ENCODE peak calls at places on chromosomes 6 and 20, in eight cellular contexts. One of them, this sample, is unnamed.

GRCh38 chr6:31009731-31010130 is 543 bp upstream of the MUC22 start:
- DNase-seq in right atrium auricular region: no peak
- DNase-seq in A549: no peak
- DNase-seq in dorsolateral prefrontal cortex: no peak
- DNase-seq in foreskin fibroblast: no peak
- DNase-seq in progenitor cell of endocrine pancreas: no peak
- DNase-seq in IMR-90: no peak
- DNase-seq in GM20000: no peak
- DNase-seq in this sample: no peak

GRCh38 chr20:33788351-33789049 is 22.6 kb upstream of the CHMP4B start:
- DNase-seq in IMR-90: no peak
- DNase-seq in GM20000: no peak
- DNase-seq in A549: no peak
- DNase-seq in right atrium auricular region: no peak
- DNase-seq in dorsolateral prefrontal cortex: no peak
- DNase-seq in foreskin fibroblast: no peak
- DNase-seq in progenitor cell of endocrine pancreas: no peak
- DNase-seq in this sample: no peak

GRCh38 chr6:100803264-100803663 is 77.9 kb downstream of the ASCC3 start:
- DNase-seq in dorsolateral prefrontal cortex: no peak
- DNase-seq in right atrium auricular region: no peak
- DNase-seq in foreskin fibroblast: no peak
- DNase-seq in IMR-90: no peak
- DNase-seq in A549: no peak
- DNase-seq in progenitor cell of endocrine pancreas: no peak
- DNase-seq in GM20000: no peak
- DNase-seq in this sample: no peak

GRCh38 chr6:151675746-151676459 is 131.6 kb upstream of the ESR1 start:
- DNase-seq in A549: peak; percentile 46
- DNase-seq in GM20000: peak; percentile 73
- DNase-seq in IMR-90: peak; percentile 4
- DNase-seq in right atrium auricular region: no peak
- DNase-seq in foreskin fibroblast: no peak
- DNase-seq in dorsolateral prefrontal cortex: no peak
- DNase-seq in progenitor cell of endocrine pancreas: peak; percentile 40
- DNase-seq in this sample: peak; percentile 35

GRCh38 chr20:56810141-56810540 is 181.0 kb downstream of the TFAP2C start:
- DNase-seq in IMR-90: no peak
- DNase-seq in progenitor cell of endocrine pancreas: no peak
- DNase-seq in GM20000: no peak
- DNase-seq in right atrium auricular region: no peak
- DNase-seq in foreskin fibroblast: no peak
- DNase-seq in dorsolateral prefrontal cortex: no peak
- DNase-seq in A549: no peak
- DNase-seq in this sample: no peak

GRCh38 chr20:41049451-41049850 is 20.8 kb downstream of the TOP1 start:
- DNase-seq in foreskin fibroblast: no peak
- DNase-seq in right atrium auricular region: no peak
- DNase-seq in progenitor cell of endocrine pancreas: no peak
- DNase-seq in dorsolateral prefrontal cortex: no peak
- DNase-seq in A549: no peak
- DNase-seq in GM20000: no peak
- DNase-seq in IMR-90: no peak
- DNase-seq in this sample: no peak

GRCh38 chr6:34901930-34902329 is 12.9 kb downstream of the ANKS1A start:
- DNase-seq in IMR-90: peak; percentile 71
- DNase-seq in A549: no peak
- DNase-seq in dorsolateral prefrontal cortex: no peak
- DNase-seq in right atrium auricular region: no peak
- DNase-seq in foreskin fibroblast: peak; percentile 34
- DNase-seq in GM20000: no peak
- DNase-seq in progenitor cell of endocrine pancreas: no peak
- DNase-seq in this sample: no peak

GRCh38 chr6:35327349-35328027 is 14.9 kb upstream of the PPARD start:
- DNase-seq in foreskin fibroblast: peak; percentile 46
- DNase-seq in IMR-90: peak; percentile 55
- DNase-seq in progenitor cell of endocrine pancreas: peak; percentile 26
- DNase-seq in GM20000: peak; percentile 84
- DNase-seq in A549: peak; percentile 63
- DNase-seq in right atrium auricular region: no peak
- DNase-seq in dorsolateral prefrontal cortex: peak; percentile 52
- DNase-seq in this sample: peak; percentile 51

GRCh38 chr6:149217466-149217888 is 100.0 kb upstream of the TAB2 start:
- DNase-seq in GM20000: no peak
- DNase-seq in right atrium auricular region: no peak
- DNase-seq in A549: no peak
- DNase-seq in progenitor cell of endocrine pancreas: no peak
- DNase-seq in dorsolateral prefrontal cortex: no peak
- DNase-seq in foreskin fibroblast: no peak
- DNase-seq in IMR-90: no peak
- DNase-seq in this sample: no peak

GRCh38 chr6:156589281-156589680 is 187.9 kb upstream of the ARID1B start:
- DNase-seq in progenitor cell of endocrine pancreas: no peak
- DNase-seq in right atrium auricular region: no peak
- DNase-seq in foreskin fibroblast: peak; percentile 9
- DNase-seq in GM20000: no peak
- DNase-seq in dorsolateral prefrontal cortex: no peak
- DNase-seq in A549: no peak
- DNase-seq in IMR-90: peak; percentile 67
- DNase-seq in this sample: no peak

GRCh38 chr6:110534731-110535164 is 58.3 kb upstream of the SLC22A16 start:
- DNase-seq in progenitor cell of endocrine pancreas: no peak
- DNase-seq in dorsolateral prefrontal cortex: peak; percentile 93
- DNase-seq in GM20000: no peak
- DNase-seq in IMR-90: peak; percentile 72
- DNase-seq in right atrium auricular region: no peak
- DNase-seq in foreskin fibroblast: peak; percentile 91
- DNase-seq in A549: no peak
- DNase-seq in this sample: no peak

GRCh38 chr20:37564388-37565133 is 36.9 kb upstream of the BLCAP start:
- DNase-seq in progenitor cell of endocrine pancreas: peak; percentile 67
- DNase-seq in dorsolateral prefrontal cortex: no peak
- DNase-seq in IMR-90: no peak
- DNase-seq in foreskin fibroblast: no peak
- DNase-seq in right atrium auricular region: peak; percentile 55
- DNase-seq in GM20000: peak; percentile 81
- DNase-seq in A549: peak; percentile 46
- DNase-seq in this sample: peak; percentile 83

GRCh38 chr20:36573103-36573797 is at the start of gene TGIF2:
- DNase-seq in A549: peak; percentile 71
- DNase-seq in progenitor cell of endocrine pancreas: peak; percentile 93
- DNase-seq in foreskin fibroblast: peak; percentile 79
- DNase-seq in GM20000: peak; percentile 100
- DNase-seq in dorsolateral prefrontal cortex: no peak
- DNase-seq in IMR-90: peak; percentile 81
- DNase-seq in right atrium auricular region: peak; percentile 83
- DNase-seq in this sample: peak; percentile 87

GRCh38 chr6:148037496-148037895 is 305.1 kb upstream of the SASH1 start:
- DNase-seq in foreskin fibroblast: peak; percentile 5
- DNase-seq in IMR-90: peak; percentile 50
- DNase-seq in right atrium auricular region: no peak
- DNase-seq in progenitor cell of endocrine pancreas: no peak
- DNase-seq in GM20000: no peak
- DNase-seq in A549: no peak
- DNase-seq in dorsolateral prefrontal cortex: no peak
- DNase-seq in this sample: no peak

GRCh38 chr6:32842021-32842650 is 1.7 kb downstream of the PSMB8 start:
- DNase-seq in A549: no peak
- DNase-seq in progenitor cell of endocrine pancreas: no peak
- DNase-seq in right atrium auricular region: no peak
- DNase-seq in IMR-90: no peak
- DNase-seq in dorsolateral prefrontal cortex: no peak
- DNase-seq in GM20000: no peak
- DNase-seq in foreskin fibroblast: no peak
- DNase-seq in this sample: no peak

GRCh38 chr6:149109397-149110070 is 208.0 kb upstream of the TAB2 start:
- DNase-seq in GM20000: peak; percentile 25
- DNase-seq in A549: no peak
- DNase-seq in IMR-90: no peak
- DNase-seq in right atrium auricular region: no peak
- DNase-seq in progenitor cell of endocrine pancreas: no peak
- DNase-seq in dorsolateral prefrontal cortex: no peak
- DNase-seq in foreskin fibroblast: no peak
- DNase-seq in this sample: no peak

GRCh38 chr6:140382351-140382750 is 1007.9 kb upstream of the CITED2 start:
- DNase-seq in right atrium auricular region: no peak
- DNase-seq in IMR-90: no peak
- DNase-seq in foreskin fibroblast: no peak
- DNase-seq in A549: no peak
- DNase-seq in progenitor cell of endocrine pancreas: no peak
- DNase-seq in dorsolateral prefrontal cortex: no peak
- DNase-seq in GM20000: no peak
- DNase-seq in this sample: no peak

GRCh38 chr20:53104889-53105288 is 132.7 kb downstream of the TSHZ2 start:
- DNase-seq in right atrium auricular region: no peak
- DNase-seq in foreskin fibroblast: no peak
- DNase-seq in progenitor cell of endocrine pancreas: no peak
- DNase-seq in dorsolateral prefrontal cortex: no peak
- DNase-seq in IMR-90: no peak
- DNase-seq in A549: no peak
- DNase-seq in GM20000: no peak
- DNase-seq in this sample: no peak

GRCh38 chr6:22892452-22892851 is 323.1 kb downstream of the HDGFL1 start:
- DNase-seq in right atrium auricular region: no peak
- DNase-seq in progenitor cell of endocrine pancreas: no peak
- DNase-seq in IMR-90: peak; percentile 99
- DNase-seq in dorsolateral prefrontal cortex: no peak
- DNase-seq in A549: peak; percentile 25
- DNase-seq in GM20000: no peak
- DNase-seq in foreskin fibroblast: peak; percentile 83
- DNase-seq in this sample: no peak

GRCh38 chr20:13419445-13419844 is 198.4 kb downstream of the ISM1 start:
- DNase-seq in right atrium auricular region: no peak
- DNase-seq in foreskin fibroblast: no peak
- DNase-seq in IMR-90: no peak
- DNase-seq in dorsolateral prefrontal cortex: no peak
- DNase-seq in GM20000: no peak
- DNase-seq in progenitor cell of endocrine pancreas: no peak
- DNase-seq in A549: no peak
- DNase-seq in this sample: no peak

GRCh38 chr20:31851240-31851955 is 6.0 kb upstream of the FOXS1 start:
- DNase-seq in dorsolateral prefrontal cortex: no peak
- DNase-seq in IMR-90: no peak
- DNase-seq in A549: no peak
- DNase-seq in right atrium auricular region: no peak
- DNase-seq in progenitor cell of endocrine pancreas: no peak
- DNase-seq in foreskin fibroblast: no peak
- DNase-seq in GM20000: no peak
- DNase-seq in this sample: no peak

GRCh38 chr20:61531553-61532345 is 279.7 kb downstream of the CDH4 start:
- DNase-seq in foreskin fibroblast: no peak
- DNase-seq in IMR-90: peak; percentile 46
- DNase-seq in right atrium auricular region: no peak
- DNase-seq in progenitor cell of endocrine pancreas: no peak
- DNase-seq in GM20000: no peak
- DNase-seq in A549: no peak
- DNase-seq in dorsolateral prefrontal cortex: peak; percentile 43
- DNase-seq in this sample: no peak

GRCh38 chr6:112600168-112600567 is 253.0 kb downstream of the RFPL4B start:
- DNase-seq in A549: no peak
- DNase-seq in progenitor cell of endocrine pancreas: no peak
- DNase-seq in foreskin fibroblast: no peak
- DNase-seq in GM20000: no peak
- DNase-seq in dorsolateral prefrontal cortex: no peak
- DNase-seq in right atrium auricular region: no peak
- DNase-seq in IMR-90: no peak
- DNase-seq in this sample: no peak

GRCh38 chr6:163640641-163641040 is 226.1 kb downstream of the QKI start:
- DNase-seq in A549: no peak
- DNase-seq in foreskin fibroblast: no peak
- DNase-seq in right atrium auricular region: no peak
- DNase-seq in dorsolateral prefrontal cortex: no peak
- DNase-seq in GM20000: no peak
- DNase-seq in IMR-90: no peak
- DNase-seq in progenitor cell of endocrine pancreas: no peak
- DNase-seq in this sample: no peak
- TF ChIP-seq CTCF in A549: no peak
- TF ChIP-seq CTCF in foreskin fibroblast: no peak
- TF ChIP-seq CTCF in right atrium auricular region: no peak
- TF ChIP-seq CTCF in dorsolateral prefrontal cortex: no peak
- TF ChIP-seq CTCF in GM20000: no peak
- TF ChIP-seq CTCF in IMR-90: no peak
- TF ChIP-seq CTCF in progenitor cell of endocrine pancreas: no peak
- TF ChIP-seq CTCF in this sample: no peak

GRCh38 chr20:46021361-46022359 is 7.4 kb upstream of the SLC12A5 start:
- DNase-seq in GM20000: peak; percentile 83
- DNase-seq in right atrium auricular region: no peak
- DNase-seq in dorsolateral prefrontal cortex: peak; percentile 57
- DNase-seq in A549: peak; percentile 69
- DNase-seq in IMR-90: no peak
- DNase-seq in foreskin fibroblast: no peak
- DNase-seq in progenitor cell of endocrine pancreas: peak; percentile 69
- DNase-seq in this sample: peak; percentile 87
- TF ChIP-seq CTCF in GM20000: no peak
- TF ChIP-seq CTCF in right atrium auricular region: no peak
- TF ChIP-seq CTCF in dorsolateral prefrontal cortex: no peak
- TF ChIP-seq CTCF in A549: peak; percentile 13
- TF ChIP-seq CTCF in IMR-90: no peak
- TF ChIP-seq CTCF in foreskin fibroblast: no peak
- TF ChIP-seq CTCF in progenitor cell of endocrine pancreas: peak; percentile 20
- TF ChIP-seq CTCF in this sample: no peak

GRCh38 chr6:166106076-166106686 is 61.5 kb downstream of the TBXT start:
- DNase-seq in progenitor cell of endocrine pancreas: peak; percentile 70
- DNase-seq in A549: peak; percentile 47
- DNase-seq in foreskin fibroblast: peak; percentile 3
- DNase-seq in dorsolateral prefrontal cortex: peak; percentile 82
- DNase-seq in IMR-90: peak; percentile 71
- DNase-seq in right atrium auricular region: peak; percentile 79
- DNase-seq in GM20000: peak; percentile 47
- DNase-seq in this sample: peak; percentile 87
- TF ChIP-seq CTCF in progenitor cell of endocrine pancreas: peak; percentile 97
- TF ChIP-seq CTCF in A549: peak; percentile 85
- TF ChIP-seq CTCF in foreskin fibroblast: peak; percentile 61
- TF ChIP-seq CTCF in dorsolateral prefrontal cortex: peak; percentile 94
- TF ChIP-seq CTCF in IMR-90: peak; percentile 98
- TF ChIP-seq CTCF in right atrium auricular region: peak; percentile 67
- TF ChIP-seq CTCF in GM20000: peak; percentile 96
- TF ChIP-seq CTCF in this sample: peak; percentile 98

DNA sequence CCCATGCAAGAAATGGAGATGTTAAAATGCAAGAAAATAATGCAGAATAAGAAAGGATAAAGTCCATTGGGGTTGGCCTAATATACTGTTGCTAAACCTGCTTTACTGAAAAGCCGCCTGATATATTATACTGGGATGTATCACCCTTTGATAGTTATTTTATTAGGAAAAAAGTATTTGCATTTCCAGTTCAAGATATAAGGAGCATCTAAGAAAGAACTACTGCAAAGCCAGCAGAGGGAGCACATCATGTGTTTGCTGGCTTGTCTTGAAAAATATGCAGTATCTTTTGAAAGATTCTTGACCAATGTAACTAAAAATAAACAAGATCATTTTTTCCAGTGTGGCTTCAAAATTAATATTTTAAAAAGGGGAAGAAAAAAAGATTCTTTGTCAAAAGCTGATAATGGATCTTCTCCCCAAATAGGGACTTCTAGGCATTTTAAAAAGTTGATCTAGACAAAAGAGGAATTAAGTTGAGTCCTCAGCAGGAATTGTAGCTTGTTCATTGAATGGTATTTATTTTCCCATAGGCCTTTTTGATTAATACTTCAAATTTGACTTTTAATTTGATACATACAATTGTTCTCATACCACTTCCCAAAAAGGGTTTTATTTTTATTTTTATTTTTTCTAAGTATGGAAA is 214.9 kb downstream of the ZFAND3 start:
- DNase-seq in GM20000: no peak
- DNase-seq in dorsolateral prefrontal cortex: no peak
- DNase-seq in A549: no peak
- DNase-seq in foreskin fibroblast: peak; percentile 29
- DNase-seq in right atrium auricular region: no peak
- DNase-seq in IMR-90: peak; percentile 79
- DNase-seq in progenitor cell of endocrine pancreas: no peak
- DNase-seq in this sample: no peak
- TF ChIP-seq CTCF in GM20000: no peak
- TF ChIP-seq CTCF in dorsolateral prefrontal cortex: peak; percentile 73
- TF ChIP-seq CTCF in A549: peak; percentile 58
- TF ChIP-seq CTCF in foreskin fibroblast: peak; percentile 71
- TF ChIP-seq CTCF in right atrium auricular region: no peak
- TF ChIP-seq CTCF in IMR-90: peak; percentile 66
- TF ChIP-seq CTCF in progenitor cell of endocrine pancreas: peak; percentile 56
- TF ChIP-seq CTCF in this sample: peak; percentile 68